ENCODE peak calls at places on chromosomes 3 and 15, in seven cellular contexts. Q is uterus, I is fibroblast of pulmonary artery, T is lower lobe of right lung, X is astrocyte of the spinal cord, P is pancreas, H is endothelial cell of umbilical vein. E is an unnamed sample.
A peak's percentile ranks its signal among the peaks of the same experiment; 100 is the strongest.

GRCh38 chr3:122484985-122485384 is 29.8 kb downstream of the KPNA1 start:
- DNase-seq in Q (no peak), I (peak; percentile 65), T (no peak), X (peak; percentile 58), P (no peak), H (no peak), E (no peak)

GRCh38 chr3:153574445-153574844 is 412.4 kb downstream of the RAP2B start:
- DNase-seq in Q (no peak), I (peak; percentile 28), T (no peak), X (peak; percentile 28), P (no peak), H (no peak), E (no peak)

GRCh38 chr15:42215854-42216829 is 8.0 kb upstream of the VPS39 start:
- DNase-seq in Q (no peak), I (peak; percentile 23), T (no peak), X (no peak), P (no peak), H (peak; percentile 49), E (no peak)

GRCh38 chr3:57877116-57877515 is 121.0 kb downstream of the SLMAP start:
- DNase-seq in Q (no peak), I (peak; percentile 36), T (no peak), X (peak; percentile 67), P (no peak), H (no peak), E (no peak)

GRCh38 chr3:1766384-1766783 is 332.3 kb upstream of the CNTN4 start:
- DNase-seq in Q (no peak), I (no peak), T (no peak), X (no peak), P (no peak), H (no peak), E (no peak)

GRCh38 chr15:96325579-96326331 is 4.7 kb upstream of the NR2F2 start:
- DNase-seq in Q (no peak), I (peak; percentile 60), T (no peak), X (peak; percentile 77), P (no peak), H (peak; percentile 75), E (no peak)

GRCh38 chr3:190877925-190878324 is 15.4 kb upstream of the GMNC start:
- DNase-seq in Q (no peak), I (no peak), T (no peak), X (no peak), P (no peak), H (no peak), E (no peak)

GRCh38 chr3:4633078-4634004 is 140.2 kb downstream of the ITPR1 start:
- DNase-seq in Q (no peak), I (peak; percentile 85), T (no peak), X (peak; percentile 71), P (no peak), H (peak; percentile 72), E (no peak)

GRCh38 chr3:48435223-48435595 is 4.7 kb downstream of the CCDC51 start:
- DNase-seq in Q (no peak), I (no peak), T (no peak), X (no peak), P (peak; percentile 12), H (no peak), E (no peak)

GRCh38 chr3:20041197-20041780 is 1.0 kb downstream of the KAT2B start:
- DNase-seq in Q (peak; percentile 73), I (peak; percentile 59), T (peak; percentile 92), X (peak; percentile 56), P (peak; percentile 93), H (peak; percentile 70), E (peak; percentile 65)

GRCh38 chr15:44427756-44428724 is 611 bp downstream of the CTDSPL2 start:
- DNase-seq in Q (no peak), I (peak; percentile 71), T (no peak), X (peak; percentile 10), P (no peak), H (peak; percentile 39), E (no peak)

GRCh38 chr15:75736256-75736655 is 23.6 kb upstream of the CSPG4 start:
- DNase-seq in Q (no peak), I (no peak), T (peak; percentile 39), X (no peak), P (no peak), H (no peak), E (no peak)

GRCh38 chr3:105533955-105534354 is 167.2 kb downstream of the ALCAM start:
- DNase-seq in Q (no peak), I (no peak), T (no peak), X (peak; percentile 88), P (no peak), H (no peak), E (no peak)

GRCh38 chr3:191915717-191916116 is 454.8 kb downstream of the PYDC2 start:
- DNase-seq in Q (no peak), I (no peak), T (no peak), X (no peak), P (no peak), H (peak; percentile 18), E (no peak)

GRCh38 chr3:53255360-53255774 is 455 bp downstream of the TKT start:
- DNase-seq in Q (peak; percentile 26), I (no peak), T (peak; percentile 65), X (no peak), P (no peak), H (peak; percentile 35), E (no peak)

GRCh38 chr3:17584066-17584465 is 158.4 kb downstream of the TBC1D5 start:
- DNase-seq in Q (no peak), I (no peak), T (no peak), X (no peak), P (no peak), H (no peak), E (no peak)

GRCh38 chr3:17585561-17586325 is 156.7 kb downstream of the TBC1D5 start:
- DNase-seq in Q (no peak), I (peak; percentile 15), T (no peak), X (peak; percentile 4), P (no peak), H (peak; percentile 62), E (no peak)

GRCh38 chr3:17589888-17590287 is 152.5 kb downstream of the TBC1D5 start:
- DNase-seq in Q (no peak), I (no peak), T (no peak), X (no peak), P (no peak), H (no peak), E (no peak)

GRCh38 chr3:17590465-17590864 is 152.0 kb downstream of the TBC1D5 start:
- DNase-seq in Q (no peak), I (no peak), T (no peak), X (no peak), P (no peak), H (no peak), E (no peak)

DNA sequence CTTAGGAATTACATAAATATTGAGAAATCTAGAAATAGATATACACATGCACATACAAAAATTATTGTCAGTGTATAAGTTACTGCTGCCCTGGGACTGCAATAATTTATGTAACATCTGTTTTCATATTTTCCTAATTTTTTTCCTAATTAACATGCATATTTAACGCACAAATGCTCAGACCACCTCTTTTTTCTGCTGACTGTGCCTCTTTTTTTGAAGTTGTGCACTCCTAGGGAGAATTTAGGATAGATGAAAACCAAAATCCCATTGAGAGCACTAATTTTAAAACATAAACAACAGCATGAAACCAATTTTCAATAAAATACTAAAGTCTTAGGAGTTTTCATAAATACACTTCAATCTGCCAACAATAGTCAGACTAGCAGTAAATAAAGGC is 154.0 kb downstream of the TBC1D5 start:
- DNase-seq in Q (no peak), I (no peak), T (no peak), X (no peak), P (no peak), H (no peak), E (no peak)
- TF ChIP-seq CTCF in Q (no peak), I (no peak), T (no peak), X (no peak), P (no peak), H (no peak), E (no peak)

DNA sequence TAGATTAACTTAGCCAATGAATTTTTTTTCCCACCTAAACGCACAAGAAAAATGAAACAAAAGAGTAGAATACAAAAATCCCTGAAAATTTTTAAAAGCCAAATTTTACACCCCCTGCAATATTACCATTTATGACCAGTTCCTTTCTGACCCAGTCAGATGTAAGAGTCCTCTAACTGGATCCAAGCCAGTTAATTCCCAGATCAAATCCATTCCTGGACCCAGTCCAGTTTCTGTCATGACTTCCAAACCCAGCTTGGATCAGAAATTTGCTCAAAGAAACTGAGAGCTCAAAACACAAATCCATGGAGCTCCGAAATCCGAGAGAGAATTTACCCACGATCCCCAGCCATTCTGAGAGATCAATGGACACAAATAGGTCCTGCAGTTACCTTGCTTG is 17.0 kb upstream of the ALDH1L1 start:
- DNase-seq in Q (no peak), I (no peak), T (no peak), X (no peak), P (no peak), H (no peak), E (no peak)
- TF ChIP-seq CTCF in Q (no peak), I (no peak), T (no peak), X (no peak), P (no peak), H (no peak), E (no peak)

GRCh38 chr3:187734841-187735240 is 10.4 kb downstream of the BCL6 start:
- DNase-seq in Q (no peak), I (no peak), T (no peak), X (no peak), P (no peak), H (no peak), E (no peak)

GRCh38 chr3:187735383-187735782 is 9.9 kb downstream of the BCL6 start:
- DNase-seq in Q (no peak), I (no peak), T (no peak), X (no peak), P (no peak), H (no peak), E (no peak)

GRCh38 chr3:187735837-187736236 is 9.4 kb downstream of the BCL6 start:
- DNase-seq in Q (no peak), I (no peak), T (no peak), X (no peak), P (no peak), H (no peak), E (no peak)

GRCh38 chr3:187736418-187736871 is 8.8 kb downstream of the BCL6 start:
- DNase-seq in Q (no peak), I (peak; percentile 76), T (peak; percentile 45), X (peak; percentile 62), P (no peak), H (peak; percentile 17), E (no peak)

DNA sequence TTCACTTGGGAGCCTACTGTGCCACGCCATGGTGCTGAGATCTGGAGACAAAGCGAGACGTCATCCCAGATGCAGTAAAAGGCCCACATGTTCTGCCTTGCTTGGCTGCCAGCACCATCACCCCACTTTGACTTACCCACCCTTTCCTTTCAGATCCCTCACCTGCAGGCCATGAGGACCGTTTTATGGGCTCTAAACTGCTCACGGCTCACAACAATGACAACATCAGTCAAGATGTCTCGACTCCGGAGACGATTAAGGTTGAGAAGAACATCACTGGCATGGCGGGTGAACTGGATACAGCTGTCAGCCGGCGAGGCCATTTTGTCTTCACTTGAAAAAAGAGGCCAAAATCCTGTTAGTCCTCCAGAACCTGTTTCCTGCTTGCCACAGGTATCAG is 11.9 kb downstream of the BCL6 start:
- DNase-seq in Q (no peak), I (no peak), T (no peak), X (no peak), P (no peak), H (no peak), E (no peak)
- TF ChIP-seq CTCF in Q (no peak), I (no peak), T (no peak), X (no peak), P (no peak), H (no peak), E (no peak)

DNA sequence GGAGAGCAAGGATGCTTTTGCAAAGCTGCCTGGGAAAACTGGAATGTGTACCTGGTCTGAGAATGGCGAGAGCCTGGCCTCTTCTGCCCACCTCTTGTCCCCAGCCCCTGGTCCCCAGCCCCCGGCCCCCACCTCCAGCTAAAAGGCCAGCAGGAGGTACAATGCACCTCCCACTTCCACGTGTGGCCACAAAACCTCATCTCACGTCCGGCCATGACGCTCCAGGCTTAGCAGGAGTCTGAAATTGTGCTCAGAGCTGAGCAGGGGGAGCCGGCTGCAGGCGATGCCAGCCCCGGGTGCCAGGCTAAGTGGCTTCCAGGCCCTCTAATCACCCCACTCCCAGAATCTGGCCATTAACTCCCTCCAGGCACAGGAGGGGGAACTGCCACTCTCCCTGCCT is 83.1 kb upstream of the PRR20G start:
- DNase-seq in Q (no peak), I (no peak), T (no peak), X (no peak), P (no peak), H (no peak), E (no peak)
- TF ChIP-seq CTCF in Q (no peak), I (no peak), T (no peak), X (no peak), P (no peak), H (no peak), E (no peak)